ENCODE peak calls at places on chromosomes 16 and 17, in eight cellular contexts. I is cardiac fibroblast, R is Right ventricle myocardium inferior, Y is left colon, O is T-helper 1 cell, S is glutamatergic neuron, A is WTC11, G is epithelial cell of proximal tubule. H is an unnamed sample.

GRCh38 chr17:45782889-45783592 is 1.1 kb upstream of the CRHR1 start:
- DNase-seq in I (no peak), R (no peak), Y (peak), O (no peak), S (peak), A (peak), G (no peak), H (no peak)

GRCh38 chr17:8631554-8631877 is 991 bp upstream of the MYH10 start:
- DNase-seq in I (no peak), R (no peak), Y (no peak), O (no peak), S (no peak), A (no peak), G (no peak), H (no peak)

GRCh38 chr17:50542795-50543774 is 3.9 kb upstream of the SPATA20 start:
- DNase-seq in I (no peak), R (no peak), Y (peak), O (no peak), S (no peak), A (no peak), G (no peak), H (peak)

GRCh38 chr17:69609495-69610315 is 195.2 kb downstream of the MAP2K6 start:
- DNase-seq in I (peak), R (no peak), Y (no peak), O (no peak), S (peak), A (peak), G (no peak), H (no peak)

GRCh38 chr17:82235056-82235774 is 6.4 kb downstream of the SLC16A3 start:
- DNase-seq in I (no peak), R (peak), Y (no peak), O (no peak), S (no peak), A (no peak), G (no peak), H (no peak)

GRCh38 chr16:67926181-67926742 is 5.4 kb downstream of the CTRL start:
- DNase-seq in I (no peak), R (peak), Y (no peak), O (no peak), S (peak), A (peak), G (no peak), H (no peak)

GRCh38 chr16:797686-798085 is 2.8 kb downstream of the GNG13 start:
- DNase-seq in I (no peak), R (no peak), Y (no peak), O (no peak), S (no peak), A (no peak), G (no peak), H (no peak)

GRCh38 chr17:70563301-70563820 is 394.0 kb downstream of the KCNJ2 start:
- DNase-seq in I (no peak), R (no peak), Y (peak), O (no peak), S (no peak), A (no peak), G (no peak), H (no peak)

GRCh38 chr17:57456622-57457021 is 200.3 kb downstream of the MSI2 start:
- DNase-seq in I (no peak), R (no peak), Y (no peak), O (no peak), S (no peak), A (no peak), G (no peak), H (no peak)

GRCh38 chr17:45077643-45078042 is 16.5 kb downstream of the NMT1 start:
- DNase-seq in I (no peak), R (no peak), Y (no peak), O (no peak), S (no peak), A (no peak), G (no peak), H (no peak)

GRCh38 chr16:19304670-19305240 is 19.2 kb downstream of the CLEC19A start:
- DNase-seq in I (no peak), R (no peak), Y (no peak), O (no peak), S (no peak), A (no peak), G (no peak), H (no peak)

GRCh38 chr17:35373532-35373983 is at the start of gene SLFN11:
- DNase-seq in I (peak), R (peak), Y (peak), O (peak), S (peak), A (no peak), G (no peak), H (peak)

GRCh38 chr16:30985401-30986128 is 558 bp downstream of the HSD3B7 start:
- DNase-seq in I (no peak), R (no peak), Y (peak), O (no peak), S (peak), A (peak), G (no peak), H (peak)

GRCh38 chr17:38703742-38704644 is 1.1 kb upstream of the MLLT6 start:
- DNase-seq in I (peak), R (peak), Y (peak), O (peak), S (peak), A (peak), G (no peak), H (peak)

GRCh38 chr16:87764600-87765472 is 950 bp downstream of the KLHDC4 start:
- DNase-seq in I (no peak), R (no peak), Y (peak), O (no peak), S (no peak), A (no peak), G (no peak), H (no peak)

H was measured in lower leg skin.